ENCODE peak calls at places on chromosomes 1 and 21, in eight cellular contexts. T is A549, Y is uterus, U is brain microvascular endothelial cell, J is pancreas, A is kidney epithelial cell, P is GM10248, W is coronary artery. O is an unnamed sample.

GRCh38 chr21:45570826-45571601 is 28.8 kb upstream of the SLC19A1 start:
- DNase-seq in U (peak), T (no peak), J (no peak), P (no peak), A (no peak), Y (peak), W (peak), O (no peak)

GRCh38 chr1:21302747-21303715 is 12.8 kb upstream of the ECE1 start:
- DNase-seq in J (no peak), U (no peak), T (no peak), A (no peak), P (no peak), Y (no peak), W (peak), O (no peak)

GRCh38 chr1:13805431-13805830 is 105.4 kb downstream of the PRDM2 start:
- DNase-seq in W (no peak), P (no peak), A (no peak), J (no peak), U (no peak), Y (no peak), T (no peak), O (no peak)

GRCh38 chr1:30111431-30111830 is 612.0 kb downstream of the MATN1 start:
- DNase-seq in J (no peak), W (no peak), Y (peak), U (peak), P (peak), A (peak), T (peak), O (no peak)

GRCh38 chr1:214439352-214440119 is 111.9 kb downstream of the PTPN14 start:
- DNase-seq in P (peak), A (peak), T (peak), W (no peak), J (peak), U (no peak), Y (peak), O (no peak)

GRCh38 chr1:168236836-168237611 is 11.2 kb downstream of the SFT2D2 start:
- DNase-seq in T (no peak), P (no peak), W (no peak), Y (no peak), A (no peak), U (no peak), J (no peak), O (no peak)

GRCh38 chr1:21238141-21238800 is 52.0 kb downstream of the ECE1 start:
- DNase-seq in J (no peak), A (peak), T (no peak), Y (no peak), P (no peak), U (peak), W (no peak), O (no peak)

GRCh38 chr21:19541612-19542011 is 1138.0 kb upstream of the TMPRSS15 start:
- DNase-seq in Y (no peak), A (no peak), J (no peak), P (no peak), T (no peak), U (no peak), W (no peak), O (no peak)

GRCh38 chr1:28115267-28115666 is 26.9 kb upstream of the EYA3 start:
- DNase-seq in P (no peak), J (no peak), U (no peak), W (no peak), A (no peak), Y (no peak), T (no peak), O (no peak)

GRCh38 chr21:35963920-35964451 is 96.3 kb downstream of the SETD4 start:
- DNase-seq in T (no peak), J (no peak), W (no peak), A (no peak), P (no peak), Y (no peak), U (no peak), O (no peak)

GRCh38 chr21:37587203-37587602 is 220.6 kb downstream of the DYRK1A start:
- DNase-seq in W (no peak), P (no peak), U (no peak), T (no peak), J (no peak), A (no peak), Y (no peak), O (no peak)

GRCh38 chr1:198713081-198713480 is 74.2 kb downstream of the PTPRC start:
- DNase-seq in J (no peak), U (peak), W (no peak), T (peak), P (no peak), A (no peak), Y (no peak), O (no peak)

GRCh38 chr1:154353460-154353904 is 28.2 kb downstream of the ATP8B2 start:
- DNase-seq in Y (peak), P (peak), A (peak), T (peak), J (no peak), W (no peak), U (peak), O (no peak)
- TF ChIP-seq CTCF in Y (peak), P (peak), A (peak), T (peak), J (no peak), W (no peak), U (peak), O (no peak)

GRCh38 chr1:172960454-172961208 is 90.1 kb downstream of the TNFSF18 start:
- DNase-seq in T (no peak), P (no peak), W (no peak), J (peak), A (no peak), U (no peak), Y (no peak), O (no peak)
- TF ChIP-seq CTCF in T (no peak), P (no peak), W (no peak), J (no peak), A (no peak), U (no peak), Y (no peak), O (no peak)

DNA sequence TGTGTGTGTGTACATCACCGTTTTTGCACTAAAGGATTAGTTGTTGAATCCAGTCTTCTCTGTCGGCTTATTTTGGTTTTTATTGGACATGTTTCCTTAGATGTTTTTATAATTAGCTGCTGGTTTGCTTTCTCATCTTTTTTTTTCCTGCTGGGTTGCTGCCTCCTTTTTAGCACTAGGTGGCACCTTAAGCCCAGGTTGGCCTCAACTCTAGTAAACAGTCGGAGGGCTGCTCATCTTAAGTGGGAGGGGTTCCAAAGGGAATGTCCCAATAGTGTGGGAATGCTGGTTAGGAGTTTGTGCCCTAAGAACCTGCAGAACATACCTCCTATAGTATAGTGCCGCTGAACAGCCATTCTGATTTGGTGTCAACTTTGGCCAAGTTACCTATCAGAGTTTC is 570.1 kb upstream of the CXADR start:
- DNase-seq in T (peak), Y (no peak), W (no peak), J (no peak), A (no peak), P (no peak), U (peak), O (no peak)
- TF ChIP-seq CTCF in T (peak), Y (no peak), W (no peak), J (no peak), A (peak), P (no peak), U (peak), O (no peak)

GRCh38 chr1:193013707-193014106 is 45.5 kb downstream of the UCHL5 start:
- DNase-seq in P (no peak), A (no peak), J (no peak), Y (no peak), W (no peak), T (no peak), U (no peak), O (no peak)
- TF ChIP-seq CTCF in P (no peak), A (no peak), J (no peak), Y (no peak), W (no peak), T (no peak), U (no peak), O (no peak)

GRCh38 chr1:220878223-220879081 is 791 bp upstream of the HLX start:
- DNase-seq in W (no peak), P (peak), T (no peak), A (no peak), J (no peak), Y (no peak), U (no peak), O (no peak)
- TF ChIP-seq CTCF in W (no peak), P (no peak), T (no peak), A (peak), J (no peak), Y (no peak), U (no peak), O (no peak)

O was measured in activated B cell treated with CpG ODN at 0.5 μM for 24 hours.